ENCODE peak calls at places on chromosomes 11 and 22, in nine cellular contexts. O is germinal center; Q is stomach; A is NCI-H446; K is Kasumi-1; E is iris pigment epithelial cell; T is GM23248; L is central memory CD4-positive, alpha-beta T cell; J is substantia nigra. D is an unnamed sample.

GRCh38 chr22:45318168-45318557 is 8.4 kb downstream of the FAM118A start:
- DNase-seq in O (peak), Q (peak), A (peak), K (no peak), E (peak), T (peak), L (peak), J (peak), D (peak)

GRCh38 chr22:24594569-24595120 is 1.8 kb upstream of the LRRC75B start:
- DNase-seq in O (no peak), Q (peak), A (no peak), K (no peak), E (no peak), T (no peak), L (no peak), J (no peak), D (no peak)

GRCh38 chr22:32854351-32854804 is 52.9 kb downstream of the TIMP3 start:
- DNase-seq in O (no peak), Q (no peak), A (no peak), K (no peak), E (no peak), T (peak), L (no peak), J (peak), D (no peak)

GRCh38 chr22:43995798-43996169 is 28.3 kb upstream of the PARVB start:
- DNase-seq in O (no peak), Q (no peak), A (no peak), K (no peak), E (no peak), T (no peak), L (no peak), J (no peak), D (no peak)

GRCh38 chr11:100923555-100923954 is 206.1 kb downstream of the PGR start:
- DNase-seq in O (no peak), Q (no peak), A (no peak), K (no peak), E (peak), T (peak), L (no peak), J (no peak), D (no peak)

GRCh38 chr22:47168441-47168840 is 406.0 kb downstream of the TBC1D22A start:
- DNase-seq in O (no peak), Q (peak), A (no peak), K (no peak), E (no peak), T (no peak), L (no peak), J (no peak), D (no peak)

GRCh38 chr11:35144103-35144741 is 5.3 kb downstream of the CD44 start:
- DNase-seq in O (peak), Q (peak), A (no peak), K (peak), E (peak), T (peak), L (peak), J (no peak), D (no peak)

GRCh38 chr11:105132716-105133511 is 6.7 kb downstream of the CARD18 start:
- DNase-seq in O (no peak), Q (no peak), A (no peak), K (no peak), E (peak), T (peak), L (no peak), J (no peak), D (no peak)

GRCh38 chr11:92246637-92247036 is 22.0 kb downstream of the FAT3 start:
- DNase-seq in O (no peak), Q (no peak), A (no peak), K (no peak), E (no peak), T (no peak), L (no peak), J (no peak), D (no peak)

GRCh38 chr11:44848203-44848962 is 102.3 kb downstream of the TP53I11 start:
- DNase-seq in O (no peak), Q (no peak), A (peak), K (no peak), E (no peak), T (no peak), L (no peak), J (no peak), D (no peak)

GRCh38 chr11:118251858-118252652 is at the start of gene MPZL3:
- DNase-seq in O (peak), Q (peak), A (peak), K (no peak), E (peak), T (peak), L (peak), J (peak), D (no peak)

GRCh38 chr11:72582206-72583176 is 91.7 kb downstream of the PDE2A start:
- DNase-seq in O (no peak), Q (no peak), A (no peak), K (no peak), E (no peak), T (no peak), L (no peak), J (no peak), D (no peak)

GRCh38 chr11:59865031-59865430 is 1.3 kb downstream of the TCN1 start:
- DNase-seq in O (no peak), Q (no peak), A (no peak), K (no peak), E (no peak), T (peak), L (no peak), J (no peak), D (no peak)